ENCODE peak calls at places on chromosomes 13 and 19, in six cellular contexts. One of them, this sample, is unnamed. For H3K9me3 and H3K4me1, the result is how much of the 10 kb centered on the place peaks cover.

GRCh38 chr13:114004416-114005205 is 30.7 kb upstream of the C13orf46 start:
- DNase-seq in breast epithelium: no peak
- DNase-seq in ascending aorta: no peak
- DNase-seq in IMR-90: peak
- DNase-seq in adrenal gland: no peak
- DNase-seq in mucosa of descending colon: peak
- DNase-seq in this sample: no peak

GRCh38 chr19:13195678-13196077 is 45.5 kb downstream of the IER2 start:
- DNase-seq in breast epithelium: no peak
- DNase-seq in ascending aorta: no peak
- DNase-seq in IMR-90: no peak
- DNase-seq in adrenal gland: no peak
- DNase-seq in mucosa of descending colon: peak
- DNase-seq in this sample: no peak

GRCh38 chr19:5356428-5356827 is 15.8 kb upstream of the PTPRS start:
- DNase-seq in breast epithelium: no peak
- DNase-seq in ascending aorta: no peak
- DNase-seq in IMR-90: no peak
- DNase-seq in adrenal gland: no peak
- DNase-seq in mucosa of descending colon: no peak
- DNase-seq in this sample: no peak

GRCh38 chr19:50431343-50432220 is 1.1 kb upstream of the MYBPC2 start:
- DNase-seq in breast epithelium: peak
- DNase-seq in ascending aorta: peak
- DNase-seq in IMR-90: peak
- DNase-seq in adrenal gland: peak
- DNase-seq in mucosa of descending colon: peak
- DNase-seq in this sample: peak

GRCh38 chr13:112851107-112852046 is 117.6 kb upstream of the MCF2L start:
- DNase-seq in breast epithelium: no peak
- DNase-seq in ascending aorta: no peak
- DNase-seq in IMR-90: no peak
- DNase-seq in adrenal gland: no peak
- DNase-seq in mucosa of descending colon: no peak
- DNase-seq in this sample: no peak

GRCh38 chr13:113526466-113527220 is 36.1 kb upstream of the DCUN1D2 start:
- DNase-seq in breast epithelium: peak
- DNase-seq in ascending aorta: no peak
- DNase-seq in IMR-90: no peak
- DNase-seq in adrenal gland: no peak
- DNase-seq in mucosa of descending colon: no peak
- DNase-seq in this sample: no peak

GRCh38 chr19:15276620-15277019 is 44.4 kb upstream of the EPHX3 start:
- DNase-seq in breast epithelium: no peak
- DNase-seq in ascending aorta: no peak
- DNase-seq in IMR-90: no peak
- DNase-seq in adrenal gland: peak
- DNase-seq in mucosa of descending colon: no peak
- DNase-seq in this sample: no peak

GRCh38 chr19:39843919-39844793 is 2.0 kb downstream of the FBL start:
- DNase-seq in breast epithelium: no peak
- DNase-seq in ascending aorta: no peak
- DNase-seq in IMR-90: peak
- DNase-seq in adrenal gland: no peak
- DNase-seq in mucosa of descending colon: no peak
- DNase-seq in this sample: peak

GRCh38 chr13:59734393-59734792 is 429.3 kb downstream of the DIAPH3 start:
- DNase-seq in breast epithelium: no peak
- DNase-seq in ascending aorta: no peak
- DNase-seq in IMR-90: no peak
- DNase-seq in adrenal gland: no peak
- DNase-seq in mucosa of descending colon: no peak
- DNase-seq in this sample: no peak

GRCh38 chr19:12952488-12953455 is 4.3 kb downstream of the GADD45GIP1 start:
- DNase-seq in breast epithelium: no peak
- DNase-seq in ascending aorta: no peak
- DNase-seq in IMR-90: peak
- DNase-seq in adrenal gland: peak
- DNase-seq in mucosa of descending colon: no peak
- DNase-seq in this sample: peak

GRCh38 chr13:77767413-77767812 is 69.9 kb downstream of the SLAIN1 start:
- DNase-seq in breast epithelium: no peak
- DNase-seq in ascending aorta: no peak
- DNase-seq in IMR-90: no peak
- DNase-seq in adrenal gland: no peak
- DNase-seq in mucosa of descending colon: no peak
- DNase-seq in this sample: no peak

GRCh38 chr19:33292595-33293254 is 9.6 kb downstream of the CEBPA start:
- DNase-seq in breast epithelium: no peak
- DNase-seq in ascending aorta: no peak
- DNase-seq in IMR-90: no peak
- DNase-seq in adrenal gland: no peak
- DNase-seq in mucosa of descending colon: peak
- DNase-seq in this sample: peak

GRCh38 chr13:76516013-76516412 is 370.2 kb downstream of the KCTD12 start:
- DNase-seq in breast epithelium: no peak
- DNase-seq in ascending aorta: no peak
- DNase-seq in IMR-90: peak
- DNase-seq in adrenal gland: no peak
- DNase-seq in mucosa of descending colon: no peak
- DNase-seq in this sample: peak

GRCh38 chr19:17488593-17489391 is 18.5 kb downstream of the SLC27A1 start:
- DNase-seq in breast epithelium: peak
- DNase-seq in ascending aorta: no peak
- DNase-seq in IMR-90: no peak
- DNase-seq in adrenal gland: peak
- DNase-seq in mucosa of descending colon: peak
- DNase-seq in this sample: peak

GRCh38 chr19:7294571-7295212 is 478 bp upstream of the INSR start:
- DNase-seq in breast epithelium: peak
- DNase-seq in ascending aorta: no peak
- DNase-seq in IMR-90: peak
- DNase-seq in adrenal gland: peak
- DNase-seq in mucosa of descending colon: peak
- DNase-seq in this sample: peak

GRCh38 chr19:2615782-2616181 is 86.7 kb downstream of the GNG7 start:
- DNase-seq in breast epithelium: no peak
- DNase-seq in ascending aorta: no peak
- DNase-seq in IMR-90: no peak
- DNase-seq in adrenal gland: no peak
- DNase-seq in mucosa of descending colon: no peak
- DNase-seq in this sample: no peak

GRCh38 chr19:18128044-18128443 is 24.9 kb upstream of the PIK3R2 start:
- DNase-seq in breast epithelium: no peak
- DNase-seq in ascending aorta: no peak
- DNase-seq in IMR-90: peak
- DNase-seq in adrenal gland: no peak
- DNase-seq in mucosa of descending colon: no peak
- DNase-seq in this sample: no peak

GRCh38 chr19:11560404-11560988 is 1.5 kb upstream of the ELOF1 start:
- DNase-seq in breast epithelium: no peak
- DNase-seq in ascending aorta: no peak
- DNase-seq in IMR-90: peak
- DNase-seq in adrenal gland: peak
- DNase-seq in mucosa of descending colon: no peak
- DNase-seq in this sample: peak

GRCh38 chr13:102872531-102872930 is 26.7 kb downstream of the ERCC5 start:
- DNase-seq in breast epithelium: no peak
- DNase-seq in ascending aorta: no peak
- DNase-seq in IMR-90: no peak
- DNase-seq in adrenal gland: no peak
- DNase-seq in mucosa of descending colon: no peak
- DNase-seq in this sample: no peak

GRCh38 chr19:51710163-51710562 is 13.6 kb downstream of the HAS1 start:
- DNase-seq in breast epithelium: no peak
- DNase-seq in ascending aorta: no peak
- DNase-seq in IMR-90: peak
- DNase-seq in adrenal gland: no peak
- DNase-seq in mucosa of descending colon: no peak
- DNase-seq in this sample: peak

GRCh38 chr13:22483276-22483675 is 697.5 kb upstream of the SGCG start:
- DNase-seq in breast epithelium: no peak
- DNase-seq in ascending aorta: no peak
- DNase-seq in IMR-90: no peak
- DNase-seq in adrenal gland: no peak
- DNase-seq in mucosa of descending colon: no peak
- DNase-seq in this sample: no peak

GRCh38 chr13:113729329-113730019 is 29.6 kb upstream of the TMEM255B start:
- DNase-seq in breast epithelium: no peak
- DNase-seq in ascending aorta: no peak
- DNase-seq in IMR-90: no peak
- DNase-seq in adrenal gland: no peak
- DNase-seq in mucosa of descending colon: peak
- DNase-seq in this sample: no peak

GRCh38 chr19:16952046-16952445 is 63.2 kb downstream of the F2RL3 start:
- DNase-seq in breast epithelium: no peak
- DNase-seq in ascending aorta: no peak
- DNase-seq in IMR-90: no peak
- DNase-seq in adrenal gland: no peak
- DNase-seq in mucosa of descending colon: no peak
- DNase-seq in this sample: no peak

GRCh38 chr13:77143325-77143907 is 116.5 kb upstream of the FBXL3 start:
- DNase-seq in breast epithelium: no peak
- DNase-seq in ascending aorta: no peak
- DNase-seq in IMR-90: peak
- DNase-seq in adrenal gland: no peak
- DNase-seq in mucosa of descending colon: no peak
- DNase-seq in this sample: no peak

GRCh38 chr13:51738226-51738905 is 65.6 kb downstream of the DHRS12 start:
- DNase-seq in breast epithelium: no peak
- DNase-seq in ascending aorta: no peak
- DNase-seq in IMR-90: no peak
- DNase-seq in adrenal gland: no peak
- DNase-seq in mucosa of descending colon: no peak
- DNase-seq in this sample: no peak

GRCh38 chr19:48568345-48568886 is 16.4 kb downstream of the SULT2B1 start:
- DNase-seq in breast epithelium: peak
- DNase-seq in ascending aorta: peak
- DNase-seq in IMR-90: peak
- DNase-seq in adrenal gland: peak
- DNase-seq in mucosa of descending colon: peak
- DNase-seq in this sample: peak

GRCh38 chr13:111862836-111863815 is 203.8 kb upstream of the SOX1 start:
- DNase-seq in breast epithelium: no peak
- DNase-seq in ascending aorta: no peak
- DNase-seq in IMR-90: no peak
- DNase-seq in adrenal gland: no peak
- DNase-seq in mucosa of descending colon: no peak
- DNase-seq in this sample: no peak

GRCh38 chr13:114039471-114040141 is 65.7 kb upstream of the C13orf46 start:
- DNase-seq in breast epithelium: no peak
- DNase-seq in ascending aorta: no peak
- DNase-seq in IMR-90: no peak
- DNase-seq in adrenal gland: no peak
- DNase-seq in mucosa of descending colon: no peak
- DNase-seq in this sample: peak

GRCh38 chr19:41428481-41428859 is 1.3 kb upstream of the B3GNT8 start:
- DNase-seq in breast epithelium: no peak
- DNase-seq in ascending aorta: no peak
- DNase-seq in IMR-90: no peak
- DNase-seq in adrenal gland: no peak
- DNase-seq in mucosa of descending colon: no peak
- DNase-seq in this sample: no peak
- H3K4me3 ChIP-seq in breast epithelium: peak
- H3K4me3 ChIP-seq in ascending aorta: peak
- H3K4me3 ChIP-seq in IMR-90: no peak
- H3K4me3 ChIP-seq in adrenal gland: peak
- H3K4me3 ChIP-seq in mucosa of descending colon: no peak
- H3K4me3 ChIP-seq in this sample: peak

DNA sequence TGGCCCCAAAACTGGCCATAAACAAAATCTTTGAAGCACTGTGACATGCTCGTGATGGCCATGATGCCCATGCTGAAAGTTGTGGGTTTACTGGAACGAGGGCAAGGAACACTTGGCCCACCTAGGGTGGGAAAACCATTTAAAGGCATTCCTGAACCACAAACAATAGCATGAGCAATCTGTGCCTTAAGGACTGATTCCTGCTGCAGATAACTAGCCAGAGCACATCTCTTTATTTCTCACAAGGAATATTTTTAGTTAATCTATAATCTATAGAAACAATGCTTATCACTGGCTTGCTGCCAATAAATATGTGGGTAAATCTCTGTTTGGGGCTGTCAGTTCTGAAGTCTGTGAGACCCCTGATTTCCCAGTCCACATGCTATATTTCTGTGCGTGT is 10.3 kb upstream of the ZNF726 start:
- DNase-seq in breast epithelium: no peak
- DNase-seq in ascending aorta: no peak
- DNase-seq in IMR-90: no peak
- DNase-seq in adrenal gland: no peak
- DNase-seq in mucosa of descending colon: no peak
- DNase-seq in this sample: no peak
- H3K9me3 ChIP-seq in breast epithelium: under half
- H3K9me3 ChIP-seq in ascending aorta: under half
- H3K9me3 ChIP-seq in IMR-90: under half
- H3K9me3 ChIP-seq in adrenal gland: under half
- H3K9me3 ChIP-seq in mucosa of descending colon: under half
- H3K9me3 ChIP-seq in this sample: under half

GRCh38 chr19:19409235-19410030 is 4.0 kb downstream of the GATAD2A start:
- DNase-seq in breast epithelium: no peak
- DNase-seq in ascending aorta: no peak
- DNase-seq in IMR-90: no peak
- DNase-seq in adrenal gland: no peak
- DNase-seq in mucosa of descending colon: no peak
- DNase-seq in this sample: no peak

GRCh38 chr19:19405919-19406877 is 723 bp downstream of the GATAD2A start:
- DNase-seq in breast epithelium: no peak
- DNase-seq in ascending aorta: no peak
- DNase-seq in IMR-90: peak
- DNase-seq in adrenal gland: peak
- DNase-seq in mucosa of descending colon: peak
- DNase-seq in this sample: peak

GRCh38 chr19:19404879-19405860 is at the start of gene GATAD2A:
- DNase-seq in breast epithelium: peak
- DNase-seq in ascending aorta: peak
- DNase-seq in IMR-90: peak
- DNase-seq in adrenal gland: peak
- DNase-seq in mucosa of descending colon: peak
- DNase-seq in this sample: peak

GRCh38 chr19:19406878-19407639 is 1.6 kb downstream of the GATAD2A start:
- DNase-seq in breast epithelium: no peak
- DNase-seq in ascending aorta: no peak
- DNase-seq in IMR-90: peak
- DNase-seq in adrenal gland: peak
- DNase-seq in mucosa of descending colon: peak
- DNase-seq in this sample: peak

GRCh38 chr19:19407640-19407933 is 2.1 kb downstream of the GATAD2A start:
- DNase-seq in breast epithelium: no peak
- DNase-seq in ascending aorta: no peak
- DNase-seq in IMR-90: no peak
- DNase-seq in adrenal gland: no peak
- DNase-seq in mucosa of descending colon: no peak
- DNase-seq in this sample: no peak
- H3K4me1 ChIP-seq in breast epithelium: under half
- H3K4me1 ChIP-seq in ascending aorta: under half
- H3K4me1 ChIP-seq in IMR-90: under half
- H3K4me1 ChIP-seq in adrenal gland: half or more
- H3K4me1 ChIP-seq in mucosa of descending colon: under half
- H3K4me1 ChIP-seq in this sample: under half

GRCh38 chr13:42786696-42787095 is 5.3 kb downstream of the FAM216B start:
- DNase-seq in breast epithelium: no peak
- DNase-seq in ascending aorta: no peak
- DNase-seq in IMR-90: no peak
- DNase-seq in adrenal gland: no peak
- DNase-seq in mucosa of descending colon: no peak
- DNase-seq in this sample: no peak

GRCh38 chr13:42788601-42789000 is 7.2 kb downstream of the FAM216B start:
- DNase-seq in breast epithelium: no peak
- DNase-seq in ascending aorta: no peak
- DNase-seq in IMR-90: no peak
- DNase-seq in adrenal gland: no peak
- DNase-seq in mucosa of descending colon: no peak
- DNase-seq in this sample: no peak
- H3K4me3 ChIP-seq in breast epithelium: no peak
- H3K4me3 ChIP-seq in ascending aorta: no peak
- H3K4me3 ChIP-seq in IMR-90: no peak
- H3K4me3 ChIP-seq in adrenal gland: no peak
- H3K4me3 ChIP-seq in mucosa of descending colon: no peak
- H3K4me3 ChIP-seq in this sample: no peak

This sample was measured in SJCRH30.